ENCODE peak calls at places on chromosomes 3 and 15, in six cellular contexts. E, L, Q, A, Y and P are unnamed samples.

GRCh38 chr3:38375072-38375471 is 28.5 kb downstream of the XYLB start:
- DNase-seq in E (no peak), L (no peak), Q (no peak), A (no peak), Y (no peak), P (no peak)

GRCh38 chr3:172150268-172150667 is 110.9 kb downstream of the FNDC3B start:
- DNase-seq in E (no peak), L (no peak), Q (no peak), A (no peak), Y (no peak), P (no peak)

GRCh38 chr15:43930556-43930955 is 103.8 kb downstream of the WDR76 start:
- DNase-seq in E (no peak), L (no peak), Q (no peak), A (no peak), Y (no peak), P (no peak)

GRCh38 chr3:89876116-89876515 is 768.7 kb downstream of the EPHA3 start:
- DNase-seq in E (no peak), L (no peak), Q (no peak), A (no peak), Y (no peak), P (no peak)

GRCh38 chr3:173065543-173065970 is 75.5 kb downstream of the SPATA16 start:
- DNase-seq in E (no peak), L (no peak), Q (peak), A (no peak), Y (no peak), P (no peak)

GRCh38 chr15:99021027-99021624 is 13.5 kb upstream of the PGPEP1L start:
- DNase-seq in E (no peak), L (no peak), Q (no peak), A (no peak), Y (no peak), P (no peak)

GRCh38 chr3:115784739-115785571 is 161.6 kb downstream of the GAP43 start:
- DNase-seq in E (no peak), L (no peak), Q (peak), A (no peak), Y (no peak), P (no peak)

GRCh38 chr15:29773000-29773399 is 49.3 kb downstream of the TJP1 start:
- DNase-seq in E (no peak), L (no peak), Q (no peak), A (no peak), Y (no peak), P (no peak)

GRCh38 chr3:112555535-112556170 is 6.1 kb downstream of the ATG3 start:
- DNase-seq in E (no peak), L (no peak), Q (peak), A (no peak), Y (no peak), P (no peak)

GRCh38 chr3:24526640-24527237 is 32.1 kb upstream of the THRB start:
- DNase-seq in E (no peak), L (no peak), Q (no peak), A (no peak), Y (no peak), P (no peak)

GRCh38 chr3:39096775-39097174 is 10.7 kb downstream of the GORASP1 start:
- DNase-seq in E (no peak), L (no peak), Q (peak), A (no peak), Y (no peak), P (no peak)

GRCh38 chr3:38317186-38317759 is 29.3 kb upstream of the XYLB start:
- DNase-seq in E (no peak), L (no peak), Q (peak), A (no peak), Y (no peak), P (no peak)

GRCh38 chr3:170270282-170270891 is 48.2 kb downstream of the PRKCI start:
- DNase-seq in E (no peak), L (no peak), Q (no peak), A (no peak), Y (no peak), P (no peak)

GRCh38 chr3:170277833-170278586 is 55.8 kb downstream of the PRKCI start:
- DNase-seq in E (no peak), L (no peak), Q (no peak), A (no peak), Y (no peak), P (no peak)

GRCh38 chr3:170278632-170279031 is 56.4 kb downstream of the PRKCI start:
- DNase-seq in E (no peak), L (no peak), Q (no peak), A (no peak), Y (no peak), P (no peak)

GRCh38 chr3:170275832-170276231 is 53.6 kb downstream of the PRKCI start:
- DNase-seq in E (no peak), L (no peak), Q (no peak), A (no peak), Y (no peak), P (no peak)

GRCh38 chr3:170274641-170275040 is 52.4 kb downstream of the PRKCI start:
- DNase-seq in E (no peak), L (no peak), Q (no peak), A (no peak), Y (no peak), P (no peak)
- TF ChIP-seq CTCF in E (no peak), L (no peak), Q (no peak), A (no peak), Y (no peak), P (no peak)

DNA sequence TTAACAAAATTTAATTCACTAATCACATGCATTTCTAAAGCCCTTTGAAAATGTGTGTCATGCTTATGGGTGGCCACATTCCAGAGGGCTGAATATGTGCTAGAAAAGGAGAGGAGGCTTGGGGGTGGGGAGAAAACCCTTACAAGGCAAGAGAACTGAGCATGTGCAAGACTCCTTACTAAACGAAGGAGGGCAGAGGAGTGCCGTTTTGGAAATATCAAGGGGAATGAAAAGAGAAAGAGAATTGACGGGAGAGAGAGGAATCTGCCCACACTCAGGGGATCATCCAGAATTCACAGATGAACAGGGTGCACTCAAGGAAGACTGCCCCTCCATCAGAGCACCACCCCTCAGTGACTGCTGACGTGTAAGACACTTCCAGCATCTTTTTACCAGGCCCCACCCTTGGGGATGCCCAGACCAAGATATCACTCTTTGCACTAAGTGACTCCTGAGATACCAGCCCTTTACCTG is 37.9 kb upstream of the TSC22D2 start:
- DNase-seq in E (peak), L (peak), Q (peak), A (no peak), Y (no peak), P (no peak)
- TF ChIP-seq CTCF in E (no peak), L (peak), Q (peak), A (no peak), Y (no peak), P (no peak)

GRCh38 chr3:126474498-126475410 is 937 bp downstream of the ZXDC start:
- DNase-seq in E (peak), L (peak), Q (peak), A (peak), Y (peak), P (no peak)

GRCh38 chr3:126473292-126474168 is 2.2 kb downstream of the ZXDC start:
- DNase-seq in E (no peak), L (no peak), Q (no peak), A (no peak), Y (no peak), P (no peak)

GRCh38 chr3:126476166-126476975 is 680 bp upstream of the ZXDC start:
- DNase-seq in E (peak), L (peak), Q (peak), A (no peak), Y (no peak), P (no peak)

GRCh38 chr3:126476976-126477330 is 1.3 kb upstream of the ZXDC start:
- DNase-seq in E (no peak), L (no peak), Q (no peak), A (no peak), Y (no peak), P (no peak)

DNA sequence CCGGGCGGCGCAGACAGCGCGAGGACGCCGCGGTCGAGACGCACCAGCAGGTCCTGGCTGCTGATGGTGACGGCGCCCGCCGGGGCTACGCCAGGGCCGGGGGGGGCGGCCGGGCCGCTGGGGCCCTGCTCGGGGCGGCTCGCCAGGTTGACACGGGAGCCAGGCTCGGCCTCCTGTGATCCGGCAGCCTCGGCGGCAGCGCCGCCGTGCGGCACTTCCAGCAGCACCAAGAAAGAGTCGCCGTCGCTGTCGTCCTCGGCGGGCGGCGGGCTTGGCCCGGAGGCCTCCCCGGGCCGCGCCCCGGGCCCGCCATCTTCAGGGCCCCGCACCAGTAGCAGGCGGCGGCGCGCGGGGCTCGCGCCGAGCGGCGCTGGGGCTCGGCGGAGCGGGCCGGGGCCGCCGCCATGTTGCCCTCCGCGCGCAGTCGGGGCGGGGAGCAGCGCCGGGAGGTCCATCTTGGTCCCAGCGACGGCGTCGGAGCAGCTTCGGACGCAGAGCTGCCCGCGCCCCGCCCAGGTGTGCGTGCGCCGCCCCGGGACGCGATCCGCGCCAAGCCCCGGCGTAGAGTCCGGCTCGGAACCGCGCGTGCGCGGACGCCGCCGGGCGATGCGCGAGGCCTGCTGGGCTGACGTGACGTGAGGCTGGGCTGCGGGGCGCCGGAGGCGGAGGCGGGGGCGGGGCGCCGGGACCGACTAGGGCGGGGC is at the start of gene ZXDC:
- DNase-seq in E (peak), L (peak), Q (peak), A (peak), Y (peak), P (peak)
- TF ChIP-seq CTCF in E (peak), L (peak), Q (peak), A (peak), Y (no peak), P (no peak)

GRCh38 chr3:51389423-51390183 is 1.5 kb upstream of the RBM15B start:
- DNase-seq in E (peak), L (peak), Q (peak), A (peak), Y (peak), P (no peak)

GRCh38 chr3:51391075-51391565 is at the start of gene RBM15B:
- DNase-seq in E (peak), L (peak), Q (peak), A (peak), Y (peak), P (peak)

GRCh38 chr3:51391566-51392300 is 648 bp downstream of the RBM15B start:
- DNase-seq in E (no peak), L (no peak), Q (peak), A (peak), Y (peak), P (no peak)

GRCh38 chr3:51390186-51390585 is 899 bp upstream of the RBM15B start:
- DNase-seq in E (no peak), L (peak), Q (no peak), A (no peak), Y (no peak), P (no peak)

GRCh38 chr3:51390600-51391074 is 448 bp upstream of the RBM15B start:
- DNase-seq in E (no peak), L (no peak), Q (no peak), A (no peak), Y (no peak), P (no peak)
- TF ChIP-seq CTCF in E (no peak), L (no peak), Q (no peak), A (no peak), Y (peak), P (no peak)

DNA sequence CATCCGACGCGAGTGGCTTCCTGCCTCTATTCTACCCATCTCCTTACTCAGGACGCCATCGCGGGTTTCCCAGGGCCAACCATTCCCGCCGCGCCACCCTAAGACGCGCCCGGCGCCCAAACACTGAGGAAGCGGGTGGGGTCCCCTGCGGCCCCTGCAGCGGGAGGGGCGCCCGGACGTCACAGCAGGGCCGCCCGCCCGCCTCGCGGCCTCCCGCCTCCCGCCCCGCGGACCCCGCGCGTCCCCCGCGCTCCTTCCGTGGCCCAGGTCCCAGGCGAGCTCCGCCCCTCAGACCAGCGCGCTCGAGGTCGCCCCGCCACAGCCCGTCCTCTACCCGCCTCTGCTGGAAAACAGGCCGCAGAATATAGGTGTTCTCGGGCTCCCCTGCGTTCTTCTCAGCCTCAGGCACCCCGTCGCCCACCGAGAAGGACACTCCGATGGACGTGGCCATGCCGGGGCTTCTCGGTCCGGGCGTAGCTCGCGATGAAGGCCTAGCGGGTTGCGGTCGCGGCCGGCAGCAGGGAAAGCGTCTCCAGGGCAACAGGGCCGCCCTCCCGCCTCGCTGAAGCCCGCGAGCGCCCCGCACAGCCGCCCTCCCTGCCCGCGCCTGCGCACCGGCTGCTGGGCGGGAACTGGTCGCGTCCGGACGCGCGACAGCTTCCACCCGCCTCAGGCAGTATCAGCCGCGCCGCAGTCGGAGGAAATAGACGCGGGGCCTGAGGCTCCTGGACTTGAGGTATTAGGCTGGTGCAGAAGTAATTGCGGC is at the start of gene DYNLT2B:
- DNase-seq in E (peak), L (peak), Q (peak), A (peak), Y (peak), P (peak)
- TF ChIP-seq CTCF in E (no peak), L (no peak), Q (no peak), A (no peak), Y (no peak), P (no peak)

GRCh38 chr15:69410290-69410874 is 3.8 kb upstream of the KIF23 start:
- DNase-seq in E (peak), L (peak), Q (peak), A (no peak), Y (no peak), P (no peak)
- TF ChIP-seq CTCF in E (peak), L (peak), Q (peak), A (no peak), Y (no peak), P (no peak)

DNA sequence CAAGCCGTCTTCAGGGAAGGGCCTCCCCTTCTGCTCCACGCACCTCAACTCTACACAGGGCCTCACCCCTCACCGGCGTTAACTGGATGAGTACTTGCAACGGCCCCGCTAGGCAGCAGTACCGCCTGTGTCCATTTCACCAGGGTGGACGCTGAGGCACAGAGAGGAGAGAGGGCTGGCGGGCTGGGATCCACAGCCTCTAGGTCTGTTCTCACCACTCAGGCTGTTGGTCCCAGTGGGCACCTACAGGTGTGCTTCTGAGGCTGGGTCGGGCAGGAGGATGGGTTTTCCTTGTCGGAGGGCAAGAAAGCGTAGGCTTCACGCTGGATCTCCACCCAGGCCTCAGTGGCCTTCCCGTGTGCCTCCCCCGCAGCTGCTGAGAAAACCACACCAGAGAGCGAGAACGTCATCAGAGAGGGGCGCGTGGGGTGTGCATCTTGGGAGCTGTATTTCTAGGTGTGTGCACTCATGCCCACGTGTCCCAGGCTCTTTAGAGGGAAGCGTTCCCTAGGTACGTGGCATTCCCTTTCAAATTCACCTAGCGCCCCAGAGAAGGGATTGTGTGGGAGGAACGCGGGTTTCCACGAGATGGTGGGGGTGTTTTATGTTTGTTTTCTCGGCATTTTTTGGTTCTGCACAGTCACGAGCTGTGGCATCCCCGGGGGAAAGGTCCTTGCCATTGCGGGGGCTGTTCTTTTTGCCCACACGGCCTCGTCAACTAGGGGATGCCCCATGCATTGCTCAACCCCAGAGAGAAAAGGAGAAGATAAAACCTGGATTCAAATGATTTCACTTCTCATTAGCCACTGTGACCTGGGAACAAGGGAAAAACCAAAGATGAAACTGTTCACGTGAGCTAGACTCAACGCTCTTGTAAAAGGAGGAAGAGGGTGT is 67.7 kb downstream of the MGLL start:
- DNase-seq in E (no peak), L (no peak), Q (no peak), A (peak), Y (no peak), P (no peak)
- TF ChIP-seq CTCF in E (no peak), L (no peak), Q (no peak), A (no peak), Y (no peak), P (no peak)

GRCh38 chr3:54999159-54999558 is 71.3 kb upstream of the LRTM1 start:
- DNase-seq in E (peak), L (no peak), Q (peak), A (no peak), Y (no peak), P (no peak)

GRCh38 chr3:55000946-55001345 is 73.1 kb upstream of the LRTM1 start:
- DNase-seq in E (no peak), L (no peak), Q (no peak), A (no peak), Y (no peak), P (no peak)

GRCh38 chr3:54999801-55000200 is 71.9 kb upstream of the LRTM1 start:
- DNase-seq in E (no peak), L (no peak), Q (peak), A (no peak), Y (no peak), P (no peak)

GRCh38 chr3:55002416-55002930 is 74.6 kb upstream of the LRTM1 start:
- DNase-seq in E (no peak), L (no peak), Q (no peak), A (no peak), Y (no peak), P (no peak)

DNA sequence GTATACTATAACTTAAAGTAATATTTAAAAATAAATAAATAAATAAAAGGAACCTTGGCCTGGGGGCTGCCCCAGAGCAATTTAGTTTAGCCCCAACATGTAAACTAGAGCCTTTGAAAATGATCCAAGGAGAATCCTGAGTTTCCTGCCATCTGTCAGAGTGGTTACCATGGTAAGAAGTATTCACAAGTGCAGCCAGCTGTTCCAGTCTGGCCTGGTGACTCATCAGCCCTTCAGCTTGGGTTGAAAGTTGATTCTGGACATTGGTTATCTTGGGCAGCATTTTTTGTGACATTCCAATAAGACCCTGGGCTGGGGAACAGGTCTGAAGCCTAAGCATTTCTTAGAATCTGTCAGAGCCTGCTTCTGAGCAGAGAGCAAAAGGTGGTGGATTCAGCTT is 72.7 kb upstream of the LRTM1 start:
- DNase-seq in E (peak), L (no peak), Q (peak), A (no peak), Y (no peak), P (no peak)
- TF ChIP-seq CTCF in E (no peak), L (no peak), Q (no peak), A (no peak), Y (no peak), P (no peak)

DNA sequence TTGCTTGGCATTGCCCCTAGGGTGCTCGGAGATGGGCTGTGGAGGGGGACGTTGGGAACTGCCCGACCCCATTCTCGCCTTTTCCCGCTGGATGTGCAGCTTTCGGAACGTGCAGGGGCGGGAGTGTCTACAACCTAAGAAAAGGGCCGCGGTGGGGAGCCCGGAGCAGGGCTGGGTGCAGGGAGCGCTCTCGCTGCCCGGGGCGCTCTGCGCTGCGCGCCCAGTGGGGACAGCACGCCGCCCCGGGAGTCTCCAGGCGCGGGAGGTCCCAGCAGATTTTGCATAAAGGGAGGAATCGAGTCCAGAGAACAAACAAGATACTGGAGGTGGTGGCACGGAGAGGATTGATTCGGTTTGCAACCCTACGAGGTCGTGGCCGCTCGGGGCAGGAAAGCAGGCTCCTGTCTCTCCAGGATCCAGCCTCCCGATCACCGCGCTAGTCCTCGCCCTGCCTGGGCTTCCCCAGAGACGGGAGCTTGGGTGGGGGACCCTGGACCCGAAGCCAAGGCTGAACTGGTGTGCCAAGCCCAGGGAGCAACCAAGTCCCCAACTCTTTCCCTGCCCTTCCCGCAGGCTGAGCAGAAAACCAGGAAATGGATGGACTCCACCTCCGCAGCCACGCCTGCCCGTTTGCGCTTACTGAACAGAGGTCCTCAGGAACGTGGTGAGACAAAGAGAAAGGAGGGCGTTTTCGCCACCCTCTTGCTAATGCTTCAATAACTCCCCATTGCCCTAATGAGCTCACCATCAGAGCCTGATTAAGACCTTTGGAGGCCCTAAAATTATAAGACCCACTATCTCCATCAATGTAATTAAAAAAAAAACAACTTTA is 59.7 kb downstream of the NOX5 start:
- DNase-seq in E (peak), L (no peak), Q (peak), A (no peak), Y (no peak), P (no peak)
- TF ChIP-seq CTCF in E (peak), L (no peak), Q (peak), A (no peak), Y (no peak), P (no peak)